ENCODE peak calls at places on chromosomes 1 and 21, in nine cellular contexts. B is transverse colon; Q is gastrocnemius medialis; S is CD4-positive, alpha-beta T cell; W is tibial artery; O is heart right ventricle; K is PC-3; C is RWPE1; M is right lobe of liver. H is an unnamed sample.

GRCh38 chr1:54887665-54888071 is 673 bp upstream of the DHCR24 start:
- DNase-seq in M (peak; percentile 81), B (no peak), S (no peak), C (peak; percentile 48), K (no peak), W (no peak), Q (peak; percentile 42), O (no peak), H (no peak)

GRCh38 chr1:37257646-37258045 is 216.7 kb upstream of the ZC3H12A start:
- DNase-seq in O (no peak), M (no peak), Q (no peak), K (no peak), S (no peak), C (no peak), W (no peak), B (no peak), H (no peak)

GRCh38 chr1:176691251-176692228 is 228.6 kb downstream of the PAPPA2 start:
- DNase-seq in M (peak; percentile 58), K (peak; percentile 59), Q (peak; percentile 62), S (no peak), W (no peak), C (peak; percentile 42), B (peak; percentile 44), O (no peak), H (peak; percentile 10)

GRCh38 chr1:235160395-235160964 is 570 bp downstream of the RBM34 start:
- DNase-seq in M (no peak), C (no peak), S (no peak), Q (no peak), O (no peak), W (no peak), K (peak; percentile 25), B (no peak), H (no peak)

GRCh38 chr1:185376840-185377635 is 60.0 kb upstream of the IVNS1ABP start:
- DNase-seq in K (no peak), W (no peak), O (no peak), Q (peak; percentile 5), B (no peak), M (no peak), C (no peak), S (no peak), H (no peak)

GRCh38 chr1:101181930-101182329 is 54.9 kb upstream of the S1PR1 start:
- DNase-seq in M (no peak), B (no peak), S (no peak), W (no peak), C (no peak), O (no peak), K (peak; percentile 21), Q (no peak), H (no peak)

GRCh38 chr1:33297911-33298622 is 22.8 kb downstream of the A3GALT2 start:
- DNase-seq in S (no peak), O (no peak), M (peak; percentile 44), W (peak; percentile 41), B (no peak), Q (no peak), C (no peak), K (no peak), H (no peak)

GRCh38 chr1:152047607-152047953 is 10.8 kb upstream of the S100A11 start:
- DNase-seq in M (no peak), Q (no peak), B (no peak), W (peak; percentile 83), K (peak; percentile 98), S (no peak), O (no peak), C (peak; percentile 79), H (no peak)

GRCh38 chr1:17632541-17633193 is 93.2 kb downstream of the ARHGEF10L start:
- DNase-seq in O (no peak), Q (no peak), S (no peak), K (peak; percentile 82), B (no peak), C (no peak), W (no peak), M (no peak), H (no peak)

GRCh38 chr1:246567258-246568235 is 1.3 kb downstream of the CNST start:
- DNase-seq in M (no peak), W (no peak), B (no peak), Q (no peak), K (peak; percentile 68), C (peak; percentile 25), S (no peak), O (no peak), H (no peak)

GRCh38 chr1:6165027-6165426 is 15.1 kb downstream of the CHD5 start:
- DNase-seq in M (no peak), B (no peak), S (no peak), K (no peak), Q (no peak), W (no peak), O (no peak), C (no peak), H (no peak)

GRCh38 chr1:10824821-10825540 is 28.5 kb upstream of the CASZ1 start:
- DNase-seq in S (no peak), C (peak; percentile 94), W (no peak), M (no peak), Q (no peak), K (peak; percentile 76), B (no peak), O (no peak), H (no peak)

GRCh38 chr1:229230893-229231753 is 39.8 kb upstream of the RAB4A start:
- DNase-seq in K (peak; percentile 44), W (no peak), Q (no peak), C (peak; percentile 62), M (no peak), O (no peak), S (no peak), B (no peak), H (no peak)

GRCh38 chr1:155125946-155126493 is 1.7 kb upstream of the EFNA1 start:
- DNase-seq in M (peak; percentile 98), W (peak; percentile 73), O (peak; percentile 61), Q (no peak), S (no peak), B (peak; percentile 94), K (peak; percentile 10), C (no peak), H (peak; percentile 12)

GRCh38 chr1:30908446-30908885 is at the start of gene SDC3:
- DNase-seq in M (peak; percentile 44), B (peak; percentile 27), O (peak; percentile 48), Q (no peak), W (no peak), C (peak; percentile 35), S (no peak), K (peak; percentile 49), H (no peak)

DNA sequence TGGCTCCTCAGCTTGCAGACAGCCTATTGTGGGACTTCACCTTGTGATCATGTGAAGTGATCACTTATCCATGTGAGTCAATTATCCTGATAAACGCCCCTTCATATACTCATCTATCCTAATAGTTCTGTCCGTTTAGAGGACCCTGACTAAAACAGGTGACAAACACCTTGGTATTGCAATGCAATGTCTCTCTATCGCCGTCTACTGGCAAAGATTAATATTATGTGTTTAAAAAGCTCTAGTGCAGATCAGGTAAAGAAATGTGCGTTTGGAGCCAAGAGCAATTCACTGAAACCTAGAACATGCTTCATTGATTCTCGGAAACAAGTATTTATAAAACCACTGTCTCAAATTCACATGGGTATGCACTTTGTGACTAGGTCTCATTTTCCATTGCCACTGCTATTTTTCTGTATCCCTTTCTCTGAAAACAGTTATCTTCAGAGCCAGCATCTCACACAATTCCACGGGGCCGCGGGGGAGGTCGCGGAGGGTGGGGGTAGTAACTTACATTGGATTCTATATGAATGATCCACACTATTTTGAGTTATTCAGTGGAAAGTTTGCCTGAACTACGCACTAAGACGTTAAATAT is 554.6 kb upstream of the NCAM2 start:
- DNase-seq in Q (no peak), C (no peak), B (no peak), S (no peak), O (no peak), W (no peak), M (no peak), K (peak; percentile 61), H (no peak)
- TF ChIP-seq CTCF in Q (no peak), C (peak; percentile 59), B (peak; percentile 44), S (no peak), O (peak; percentile 46), W (no peak), M (peak; percentile 51), K (peak; percentile 81), H (peak; percentile 75)

GRCh38 chr1:35855016-35855700 is 27.9 kb upstream of the AGO1 start:
- DNase-seq in C (no peak), B (no peak), W (no peak), Q (no peak), O (no peak), M (no peak), K (no peak), S (no peak), H (no peak)
- TF ChIP-seq CTCF in C (no peak), B (no peak), W (no peak), Q (no peak), O (no peak), M (no peak), K (peak; percentile 40), S (no peak), H (no peak)

GRCh38 chr21:36323032-36323431 is 3.0 kb downstream of the MORC3 start:
- DNase-seq in W (no peak), C (no peak), O (no peak), S (no peak), Q (no peak), B (no peak), M (no peak), K (peak; percentile 36), H (no peak)

GRCh38 chr21:36319767-36320420 is at the start of gene MORC3:
- DNase-seq in K (peak; percentile 100), B (peak; percentile 98), Q (peak; percentile 95), M (peak; percentile 98), W (peak; percentile 99), C (peak; percentile 98), S (peak; percentile 98), O (peak; percentile 98), H (peak; percentile 96)

GRCh38 chr21:36321325-36322082 is 1.5 kb downstream of the MORC3 start:
- DNase-seq in K (peak; percentile 35), S (no peak), C (no peak), M (no peak), Q (no peak), B (no peak), O (no peak), W (no peak), H (peak; percentile 9)

GRCh38 chr21:36322083-36322424 is 2.1 kb downstream of the MORC3 start:
- DNase-seq in C (no peak), Q (no peak), S (no peak), B (no peak), K (no peak), M (no peak), O (no peak), W (no peak), H (no peak)

GRCh38 chr21:36320421-36321324 is 676 bp downstream of the MORC3 start:
- DNase-seq in O (peak; percentile 74), M (peak; percentile 70), K (peak; percentile 70), S (peak; percentile 26), W (peak; percentile 86), B (peak; percentile 71), Q (peak; percentile 38), C (peak; percentile 75), H (peak; percentile 64)
- TF ChIP-seq CTCF in O (no peak), M (no peak), K (no peak), S (no peak), W (no peak), B (no peak), Q (no peak), C (no peak), H (no peak)

DNA sequence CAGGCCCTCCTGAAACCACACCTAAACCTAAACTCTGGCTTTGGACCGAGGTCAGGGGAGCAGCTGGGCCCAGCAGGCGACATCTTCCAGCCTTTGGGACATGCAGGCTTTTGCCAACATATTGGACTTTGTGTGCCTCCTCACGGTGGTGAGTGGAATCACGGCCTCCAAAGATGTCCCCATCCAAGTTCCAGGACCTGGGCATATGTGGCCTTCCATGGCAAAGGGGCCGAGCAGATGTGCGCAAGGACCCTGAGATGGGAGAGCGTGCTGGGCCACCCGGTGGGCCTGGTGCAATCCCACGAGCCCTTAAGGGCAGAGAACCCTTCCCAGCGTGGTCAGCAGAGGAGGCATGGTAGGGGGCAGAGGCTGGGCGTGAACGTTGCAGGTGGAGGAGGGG is 160.8 kb upstream of the C1orf174 start:
- DNase-seq in M (no peak), Q (no peak), B (no peak), W (peak; percentile 52), K (no peak), C (no peak), S (no peak), O (no peak), H (no peak)
- TF ChIP-seq CTCF in M (no peak), Q (no peak), B (no peak), W (no peak), K (no peak), C (no peak), S (no peak), O (no peak), H (no peak)

H was measured in neural crest cell.